ENCODE peak calls at places on chromosomes 11 and 22, in nine cellular contexts. One of them, this sample, is unnamed.

GRCh38 chr11:46215208-46215931 is 62.1 kb upstream of the CREB3L1 start:
- ATAC-seq in upper lobe of left lung: no peak
- ATAC-seq in HCT116: no peak
- ATAC-seq in A549: no peak
- ATAC-seq in HepG2: no peak
- ATAC-seq in body of pancreas: no peak
- ATAC-seq in IMR-90: no peak
- ATAC-seq in heart left ventricle: no peak
- ATAC-seq in K562: no peak
- ATAC-seq in this sample: no peak

GRCh38 chr11:96554236-96554635 is 164.4 kb downstream of the JRKL start:
- ATAC-seq in upper lobe of left lung: no peak
- ATAC-seq in HCT116: no peak
- ATAC-seq in A549: no peak
- ATAC-seq in HepG2: no peak
- ATAC-seq in body of pancreas: no peak
- ATAC-seq in IMR-90: no peak
- ATAC-seq in heart left ventricle: no peak
- ATAC-seq in K562: no peak
- ATAC-seq in this sample: no peak

GRCh38 chr11:11806074-11806473 is 35.7 kb upstream of the USP47 start:
- ATAC-seq in upper lobe of left lung: no peak
- ATAC-seq in HCT116: no peak
- ATAC-seq in A549: no peak
- ATAC-seq in HepG2: no peak
- ATAC-seq in body of pancreas: no peak
- ATAC-seq in IMR-90: no peak
- ATAC-seq in heart left ventricle: no peak
- ATAC-seq in K562: no peak
- ATAC-seq in this sample: peak

GRCh38 chr11:74249496-74249895 is 61.9 kb downstream of the P4HA3 start:
- ATAC-seq in upper lobe of left lung: no peak
- ATAC-seq in HCT116: no peak
- ATAC-seq in A549: no peak
- ATAC-seq in HepG2: no peak
- ATAC-seq in body of pancreas: no peak
- ATAC-seq in IMR-90: no peak
- ATAC-seq in heart left ventricle: no peak
- ATAC-seq in K562: no peak
- ATAC-seq in this sample: no peak

GRCh38 chr11:97414801-97415200 is 1025.0 kb downstream of the JRKL start:
- ATAC-seq in upper lobe of left lung: no peak
- ATAC-seq in HCT116: no peak
- ATAC-seq in A549: no peak
- ATAC-seq in HepG2: no peak
- ATAC-seq in body of pancreas: no peak
- ATAC-seq in IMR-90: no peak
- ATAC-seq in heart left ventricle: no peak
- ATAC-seq in K562: no peak
- ATAC-seq in this sample: no peak

GRCh38 chr11:10628506-10629236 is 60.2 kb upstream of the LYVE1 start:
- ATAC-seq in upper lobe of left lung: no peak
- ATAC-seq in HCT116: no peak
- ATAC-seq in A549: no peak
- ATAC-seq in HepG2: no peak
- ATAC-seq in body of pancreas: no peak
- ATAC-seq in IMR-90: no peak
- ATAC-seq in heart left ventricle: no peak
- ATAC-seq in K562: no peak
- ATAC-seq in this sample: no peak

GRCh38 chr11:124865902-124866851 is 945 bp downstream of the ROBO3 start:
- ATAC-seq in upper lobe of left lung: no peak
- ATAC-seq in HCT116: peak
- ATAC-seq in A549: peak
- ATAC-seq in HepG2: peak
- ATAC-seq in body of pancreas: no peak
- ATAC-seq in IMR-90: peak
- ATAC-seq in heart left ventricle: no peak
- ATAC-seq in K562: peak
- ATAC-seq in this sample: peak

GRCh38 chr11:58888579-58888978 is 44.1 kb upstream of the GLYATL2 start:
- ATAC-seq in upper lobe of left lung: no peak
- ATAC-seq in HCT116: no peak
- ATAC-seq in A549: no peak
- ATAC-seq in HepG2: no peak
- ATAC-seq in body of pancreas: no peak
- ATAC-seq in IMR-90: no peak
- ATAC-seq in heart left ventricle: no peak
- ATAC-seq in K562: no peak
- ATAC-seq in this sample: no peak

GRCh38 chr22:41226728-41227655 is 13.7 kb downstream of the CHADL start:
- ATAC-seq in upper lobe of left lung: no peak
- ATAC-seq in HCT116: no peak
- ATAC-seq in A549: no peak
- ATAC-seq in HepG2: no peak
- ATAC-seq in body of pancreas: no peak
- ATAC-seq in IMR-90: no peak
- ATAC-seq in heart left ventricle: no peak
- ATAC-seq in K562: no peak
- ATAC-seq in this sample: peak

GRCh38 chr11:69689484-69690319 is 14.1 kb downstream of the FGF19 start:
- ATAC-seq in upper lobe of left lung: no peak
- ATAC-seq in HCT116: no peak
- ATAC-seq in A549: no peak
- ATAC-seq in HepG2: peak
- ATAC-seq in body of pancreas: no peak
- ATAC-seq in IMR-90: no peak
- ATAC-seq in heart left ventricle: no peak
- ATAC-seq in K562: no peak
- ATAC-seq in this sample: no peak

GRCh38 chr11:62646825-62647608 is 604 bp upstream of the GANAB start:
- ATAC-seq in upper lobe of left lung: no peak
- ATAC-seq in HCT116: peak
- ATAC-seq in A549: peak
- ATAC-seq in HepG2: peak
- ATAC-seq in body of pancreas: peak
- ATAC-seq in IMR-90: no peak
- ATAC-seq in heart left ventricle: peak
- ATAC-seq in K562: peak
- ATAC-seq in this sample: no peak

GRCh38 chr11:111367411-111368284 is 11.4 kb downstream of the POU2AF1 start:
- ATAC-seq in upper lobe of left lung: no peak
- ATAC-seq in HCT116: no peak
- ATAC-seq in A549: no peak
- ATAC-seq in HepG2: no peak
- ATAC-seq in body of pancreas: no peak
- ATAC-seq in IMR-90: no peak
- ATAC-seq in heart left ventricle: no peak
- ATAC-seq in K562: no peak
- ATAC-seq in this sample: no peak

GRCh38 chr11:19409307-19409706 is 168.6 kb upstream of the E2F8 start:
- ATAC-seq in upper lobe of left lung: no peak
- ATAC-seq in HCT116: no peak
- ATAC-seq in A549: no peak
- ATAC-seq in HepG2: no peak
- ATAC-seq in body of pancreas: no peak
- ATAC-seq in IMR-90: peak
- ATAC-seq in heart left ventricle: no peak
- ATAC-seq in K562: no peak
- ATAC-seq in this sample: peak

GRCh38 chr22:30694171-30694637 is 470 bp upstream of the OSBP2 start:
- ATAC-seq in upper lobe of left lung: peak
- ATAC-seq in HCT116: peak
- ATAC-seq in A549: peak
- ATAC-seq in HepG2: peak
- ATAC-seq in body of pancreas: peak
- ATAC-seq in IMR-90: peak
- ATAC-seq in heart left ventricle: no peak
- ATAC-seq in K562: no peak
- ATAC-seq in this sample: peak

GRCh38 chr11:2812371-2812991 is 73.1 kb downstream of the CDKN1C start:
- ATAC-seq in upper lobe of left lung: peak
- ATAC-seq in HCT116: no peak
- ATAC-seq in A549: no peak
- ATAC-seq in HepG2: no peak
- ATAC-seq in body of pancreas: peak
- ATAC-seq in IMR-90: no peak
- ATAC-seq in heart left ventricle: peak
- ATAC-seq in K562: peak
- ATAC-seq in this sample: peak

GRCh38 chr11:66345316-66345649 is 379 bp upstream of the BRMS1 start:
- ATAC-seq in upper lobe of left lung: peak
- ATAC-seq in HCT116: peak
- ATAC-seq in A549: peak
- ATAC-seq in HepG2: peak
- ATAC-seq in body of pancreas: no peak
- ATAC-seq in IMR-90: peak
- ATAC-seq in heart left ventricle: peak
- ATAC-seq in K562: peak
- ATAC-seq in this sample: peak

DNA sequence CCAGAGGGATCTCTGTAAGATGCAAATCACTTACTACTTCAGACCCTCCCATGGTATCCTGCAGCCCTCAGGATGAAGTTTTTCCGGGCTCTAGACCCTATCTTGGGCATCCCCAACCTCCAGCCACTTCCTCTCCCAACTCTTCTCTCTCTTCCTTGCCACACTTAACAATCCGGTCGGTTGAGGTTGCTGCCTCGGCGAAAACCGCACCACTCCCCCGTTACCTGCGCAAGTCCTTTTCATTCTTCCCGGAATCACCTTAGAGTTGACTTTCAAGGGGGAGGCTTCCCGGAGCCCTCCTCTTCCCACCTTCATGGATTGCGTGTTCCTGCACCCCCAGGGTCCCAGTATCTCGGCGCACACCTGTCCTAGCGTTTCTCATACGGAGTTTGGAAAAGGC is 42.5 kb downstream of the NECTIN1 start:
- ATAC-seq in upper lobe of left lung: no peak
- ATAC-seq in HCT116: no peak
- ATAC-seq in A549: no peak
- ATAC-seq in HepG2: no peak
- ATAC-seq in body of pancreas: no peak
- ATAC-seq in IMR-90: no peak
- ATAC-seq in heart left ventricle: no peak
- ATAC-seq in K562: no peak
- ATAC-seq in this sample: no peak
- TF ChIP-seq POLR2A in upper lobe of left lung: no peak
- TF ChIP-seq POLR2A in HCT116: no peak
- TF ChIP-seq POLR2A in A549: no peak
- TF ChIP-seq POLR2A in HepG2: no peak
- TF ChIP-seq POLR2A in body of pancreas: no peak
- TF ChIP-seq POLR2A in IMR-90: no peak
- TF ChIP-seq POLR2A in heart left ventricle: no peak
- TF ChIP-seq POLR2A in K562: no peak
- TF ChIP-seq POLR2A in this sample: no peak

GRCh38 chr11:76568144-76568543 is 102.4 kb downstream of the LRRC32 start:
- ATAC-seq in upper lobe of left lung: no peak
- ATAC-seq in HCT116: no peak
- ATAC-seq in A549: no peak
- ATAC-seq in HepG2: no peak
- ATAC-seq in body of pancreas: no peak
- ATAC-seq in IMR-90: no peak
- ATAC-seq in heart left ventricle: no peak
- ATAC-seq in K562: no peak
- ATAC-seq in this sample: no peak
- TF ChIP-seq POLR2A in upper lobe of left lung: no peak
- TF ChIP-seq POLR2A in HCT116: no peak
- TF ChIP-seq POLR2A in A549: no peak
- TF ChIP-seq POLR2A in HepG2: no peak
- TF ChIP-seq POLR2A in body of pancreas: no peak
- TF ChIP-seq POLR2A in IMR-90: no peak
- TF ChIP-seq POLR2A in heart left ventricle: no peak
- TF ChIP-seq POLR2A in K562: no peak
- TF ChIP-seq POLR2A in this sample: no peak

DNA sequence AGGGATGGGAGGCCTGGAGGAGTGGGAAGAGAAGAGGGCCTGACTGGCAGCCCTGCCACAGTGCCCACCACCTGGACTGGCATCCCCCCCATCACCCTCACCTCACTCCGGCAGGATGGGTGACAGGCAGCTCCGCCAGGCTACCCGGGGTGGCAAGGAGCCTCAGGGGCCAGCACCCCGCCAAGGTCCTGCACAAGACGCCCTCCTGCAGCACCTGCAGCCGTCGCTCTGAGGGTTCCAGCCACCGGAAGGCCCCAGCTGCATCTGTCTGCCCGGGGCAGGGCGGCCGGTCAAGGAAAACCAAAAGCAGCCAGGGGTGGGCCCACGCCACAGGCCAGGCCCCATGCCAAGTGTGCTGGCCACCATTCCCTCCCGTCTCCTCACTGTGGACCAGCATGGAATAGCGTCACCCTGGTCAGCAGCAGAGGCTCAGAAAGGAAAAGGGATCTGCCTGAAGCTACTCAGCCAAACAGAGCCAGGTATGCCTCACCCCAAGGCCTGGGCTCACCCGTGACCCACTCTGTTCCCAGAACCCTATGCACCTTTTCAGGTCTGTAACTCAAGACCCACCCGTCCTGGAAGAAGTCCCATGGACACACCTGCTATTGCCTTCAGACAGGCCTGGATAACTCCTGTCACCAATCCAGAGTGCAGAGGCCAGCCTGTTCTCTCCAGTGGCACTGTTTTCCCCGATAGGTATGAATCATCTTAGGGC is 7.0 kb downstream of the RHBDD3 start:
- ATAC-seq in upper lobe of left lung: no peak
- ATAC-seq in HCT116: peak
- ATAC-seq in A549: no peak
- ATAC-seq in HepG2: no peak
- ATAC-seq in body of pancreas: no peak
- ATAC-seq in IMR-90: no peak
- ATAC-seq in heart left ventricle: no peak
- ATAC-seq in K562: no peak
- ATAC-seq in this sample: no peak
- TF ChIP-seq POLR2A in upper lobe of left lung: no peak
- TF ChIP-seq POLR2A in HCT116: no peak
- TF ChIP-seq POLR2A in A549: no peak
- TF ChIP-seq POLR2A in HepG2: no peak
- TF ChIP-seq POLR2A in body of pancreas: no peak
- TF ChIP-seq POLR2A in IMR-90: no peak
- TF ChIP-seq POLR2A in heart left ventricle: no peak
- TF ChIP-seq POLR2A in K562: no peak
- TF ChIP-seq POLR2A in this sample: no peak

DNA sequence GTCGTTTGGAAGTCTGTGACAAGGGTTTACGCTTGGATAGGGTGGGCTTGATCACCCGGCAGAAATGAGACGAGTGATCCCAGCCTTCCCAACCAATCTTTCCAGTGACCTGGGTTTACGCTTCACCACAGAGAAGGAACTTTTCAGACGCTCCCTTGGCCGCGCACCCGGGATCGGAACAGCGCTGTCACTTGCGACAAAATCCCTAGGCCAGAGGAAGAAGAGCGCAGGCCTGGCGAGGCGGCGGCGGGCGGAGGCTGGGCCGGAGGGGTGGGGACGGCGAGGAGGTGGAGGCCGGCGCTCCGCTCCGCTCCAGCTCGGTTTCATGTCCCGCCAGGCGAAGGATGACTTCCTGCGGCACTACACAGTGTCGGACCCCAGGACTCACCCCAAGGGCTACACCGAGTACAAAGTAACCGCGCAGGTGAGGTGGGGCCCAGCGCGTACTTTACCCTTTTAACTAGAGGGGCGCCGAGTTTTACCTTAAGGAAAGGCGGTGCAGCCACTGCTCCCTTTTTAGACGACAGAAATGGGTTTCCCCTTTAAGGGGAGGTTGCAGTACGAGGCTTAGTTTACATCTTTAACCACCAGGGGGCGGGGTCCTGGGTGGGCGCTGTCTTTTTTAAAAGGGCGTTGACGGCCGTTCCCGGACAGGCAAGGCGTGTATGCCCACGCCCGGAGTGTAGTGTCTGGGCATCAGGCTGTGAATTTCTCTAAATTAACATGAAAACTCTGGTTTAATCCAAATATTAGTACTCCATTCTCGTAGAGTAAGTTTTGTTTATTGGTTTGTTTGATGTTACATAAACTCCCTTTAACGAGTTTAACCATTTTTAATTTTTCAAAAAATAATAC is at the start of gene SNX15:
- ATAC-seq in upper lobe of left lung: peak
- ATAC-seq in HCT116: peak
- ATAC-seq in A549: peak
- ATAC-seq in HepG2: peak
- ATAC-seq in body of pancreas: peak
- ATAC-seq in IMR-90: peak
- ATAC-seq in heart left ventricle: peak
- ATAC-seq in K562: peak
- ATAC-seq in this sample: peak
- TF ChIP-seq POLR2A in upper lobe of left lung: peak
- TF ChIP-seq POLR2A in HCT116: peak
- TF ChIP-seq POLR2A in A549: peak
- TF ChIP-seq POLR2A in HepG2: peak
- TF ChIP-seq POLR2A in body of pancreas: peak
- TF ChIP-seq POLR2A in IMR-90: no peak
- TF ChIP-seq POLR2A in heart left ventricle: peak
- TF ChIP-seq POLR2A in K562: peak
- TF ChIP-seq POLR2A in this sample: peak

This sample was measured in gastroesophageal sphincter.